ENCODE peak calls at places on chromosomes 5 and 9, in six cellular contexts. N, Z, I, A, K and Q are unnamed samples.
A peak's percentile ranks its signal among the peaks of the same experiment; 100 is the strongest.

GRCh38 chr9:78383130-78383529 is 86.2 kb downstream of the PSAT1 start:
- DNase-seq in I (no peak), N (no peak), Z (no peak), K (no peak), A (peak; percentile 34), Q (no peak)

GRCh38 chr5:159339451-159339850 is 9.2 kb upstream of the IL12B start:
- DNase-seq in Z (no peak), K (no peak), N (no peak), A (no peak), I (no peak), Q (no peak)

GRCh38 chr5:125043781-125044391 is 297.4 kb upstream of the ZNF608 start:
- DNase-seq in Z (no peak), I (peak; percentile 34), A (peak; percentile 42), K (peak; percentile 78), N (peak; percentile 73), Q (peak; percentile 85)

GRCh38 chr5:83632874-83633273 is 87.8 kb downstream of the HAPLN1 start:
- DNase-seq in I (no peak), Z (no peak), A (peak; percentile 88), N (no peak), K (no peak), Q (no peak)

GRCh38 chr9:137244486-137245449 is 3.7 kb downstream of the TUBB4B start:
- DNase-seq in N (no peak), K (no peak), I (no peak), A (no peak), Z (no peak), Q (no peak)

GRCh38 chr9:70110194-70111041 is 66.8 kb downstream of the MAMDC2 start:
- DNase-seq in A (no peak), K (no peak), I (no peak), Z (no peak), N (no peak), Q (no peak)

GRCh38 chr5:147522435-147522834 is 12.6 kb upstream of the DPYSL3 start:
- DNase-seq in I (no peak), Z (no peak), A (no peak), N (no peak), K (no peak), Q (no peak)

GRCh38 chr5:130471-131175 is 38.7 kb downstream of the PLEKHG4B start:
- DNase-seq in A (peak; percentile 47), I (no peak), N (no peak), K (no peak), Z (no peak), Q (no peak)

GRCh38 chr9:24434183-24434582 is 111.5 kb downstream of the IZUMO3 start:
- DNase-seq in Z (no peak), K (no peak), N (no peak), A (no peak), I (no peak), Q (no peak)

GRCh38 chr5:179162351-179163235 is 102.4 kb downstream of the ZNF354C start:
- DNase-seq in N (no peak), K (no peak), I (no peak), A (no peak), Z (no peak), Q (no peak)

GRCh38 chr5:127077346-127077745 is 4.0 kb upstream of the C5orf63 start:
- DNase-seq in A (no peak), Z (no peak), I (no peak), N (no peak), K (no peak), Q (no peak)

GRCh38 chr5:168270446-168270845 is 21.0 kb upstream of the WWC1 start:
- DNase-seq in A (peak; percentile 16), K (no peak), I (no peak), N (no peak), Z (no peak), Q (no peak)

GRCh38 chr9:110526426-110526825 is 53.1 kb downstream of the SVEP1 start:
- DNase-seq in K (no peak), N (no peak), Z (no peak), A (peak; percentile 96), I (no peak), Q (no peak)

GRCh38 chr9:136355616-136356557 is 7.7 kb downstream of the DNLZ start:
- DNase-seq in I (no peak), K (no peak), N (no peak), Z (no peak), A (no peak), Q (no peak)

GRCh38 chr5:72673180-72673579 is 143.3 kb upstream of the TNPO1 start:
- DNase-seq in K (no peak), N (no peak), I (no peak), Z (no peak), A (no peak), Q (no peak)

GRCh38 chr9:132762896-132763295 is 92.6 kb downstream of the GTF3C4 start:
- DNase-seq in K (no peak), A (no peak), N (no peak), I (no peak), Z (no peak), Q (peak; percentile 15)

GRCh38 chr9:77750981-77751340 is 102.8 kb upstream of the GNA14 start:
- DNase-seq in A (no peak), N (no peak), Z (no peak), I (no peak), K (no peak), Q (no peak)

GRCh38 chr9:74742176-74742575 is 145.5 kb downstream of the TRPM6 start:
- DNase-seq in A (no peak), N (no peak), K (no peak), I (no peak), Z (no peak), Q (no peak)

GRCh38 chr9:81819859-81820546 is 108.2 kb upstream of the SPATA31D4 start:
- DNase-seq in K (no peak), I (no peak), Z (no peak), A (peak; percentile 38), N (no peak), Q (no peak)

GRCh38 chr5:19099195-19099594 is 888.8 kb downstream of the CDH18 start:
- DNase-seq in A (no peak), I (no peak), Z (no peak), N (no peak), K (no peak), Q (no peak)

GRCh38 chr5:149820012-149820411 is 89.9 kb downstream of the PPARGC1B start:
- DNase-seq in Z (no peak), A (no peak), K (no peak), N (no peak), I (no peak), Q (no peak)

GRCh38 chr5:137629646-137630045 is 106.2 kb downstream of the KLHL3 start:
- DNase-seq in Z (no peak), I (peak; percentile 40), K (no peak), A (peak; percentile 71), N (no peak), Q (peak; percentile 68)

GRCh38 chr9:4620046-4620765 is 41.9 kb upstream of the PLPP6 start:
- DNase-seq in I (no peak), Z (no peak), A (no peak), K (no peak), N (no peak), Q (no peak)

GRCh38 chr9:114291886-114292590 is 30.9 kb upstream of the ORM1 start:
- DNase-seq in I (no peak), Z (peak; percentile 8), K (peak; percentile 5), N (peak; percentile 34), A (no peak), Q (peak; percentile 52)

GRCh38 chr5:142960309-142960696 is 190.1 kb downstream of the ARHGAP26 start:
- DNase-seq in Z (no peak), N (no peak), K (no peak), I (no peak), A (peak; percentile 53), Q (no peak)

GRCh38 chr5:5105531-5105930 is 34.6 kb upstream of the ADAMTS16 start:
- DNase-seq in Z (no peak), A (no peak), K (no peak), I (no peak), N (no peak), Q (no peak)

GRCh38 chr5:14728109-14728938 is 63.8 kb downstream of the OTULIN start:
- DNase-seq in K (no peak), Z (no peak), A (no peak), I (peak; percentile 77), N (no peak), Q (no peak)

GRCh38 chr5:168424506-168425298 is 61.6 kb upstream of the RARS1 start:
- DNase-seq in N (no peak), K (no peak), Z (no peak), A (peak; percentile 71), I (no peak), Q (no peak)

GRCh38 chr5:103375356-103375755 is 116.8 kb downstream of the MACIR start:
- DNase-seq in K (no peak), I (no peak), Z (no peak), N (no peak), A (peak; percentile 86), Q (no peak)
- TF ChIP-seq CTCF in K (no peak), I (no peak), Z (no peak), N (no peak), A (no peak), Q (no peak)

DNA sequence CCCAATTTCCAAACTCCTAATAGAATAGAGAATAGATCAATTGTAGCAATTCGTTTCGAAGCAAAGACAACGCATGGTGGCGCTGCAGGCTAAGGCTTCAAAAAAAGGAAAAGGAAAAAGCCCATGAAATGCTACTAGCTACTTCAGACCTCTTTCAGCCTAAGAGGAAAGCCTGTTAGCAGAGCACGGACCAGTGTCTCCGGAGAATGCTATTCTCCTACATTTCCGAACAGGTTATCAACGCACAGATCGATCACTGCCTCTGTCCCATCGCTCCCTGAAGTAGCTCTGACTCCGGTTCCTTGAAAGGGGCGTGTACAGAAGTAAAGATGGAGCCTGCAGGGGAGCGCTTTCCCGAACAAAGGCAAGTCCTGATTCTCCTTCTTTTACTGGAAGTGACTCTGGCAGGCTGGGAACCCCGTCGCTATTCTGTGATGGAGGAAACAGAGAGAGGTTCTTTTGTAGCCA is at the start of gene PCDHB15:
- DNase-seq in I (no peak), A (peak; percentile 2), Z (no peak), N (no peak), K (peak; percentile 32), Q (no peak)
- TF ChIP-seq CTCF in I (no peak), A (peak; percentile 7), Z (no peak), N (no peak), K (peak; percentile 56), Q (no peak)

DNA sequence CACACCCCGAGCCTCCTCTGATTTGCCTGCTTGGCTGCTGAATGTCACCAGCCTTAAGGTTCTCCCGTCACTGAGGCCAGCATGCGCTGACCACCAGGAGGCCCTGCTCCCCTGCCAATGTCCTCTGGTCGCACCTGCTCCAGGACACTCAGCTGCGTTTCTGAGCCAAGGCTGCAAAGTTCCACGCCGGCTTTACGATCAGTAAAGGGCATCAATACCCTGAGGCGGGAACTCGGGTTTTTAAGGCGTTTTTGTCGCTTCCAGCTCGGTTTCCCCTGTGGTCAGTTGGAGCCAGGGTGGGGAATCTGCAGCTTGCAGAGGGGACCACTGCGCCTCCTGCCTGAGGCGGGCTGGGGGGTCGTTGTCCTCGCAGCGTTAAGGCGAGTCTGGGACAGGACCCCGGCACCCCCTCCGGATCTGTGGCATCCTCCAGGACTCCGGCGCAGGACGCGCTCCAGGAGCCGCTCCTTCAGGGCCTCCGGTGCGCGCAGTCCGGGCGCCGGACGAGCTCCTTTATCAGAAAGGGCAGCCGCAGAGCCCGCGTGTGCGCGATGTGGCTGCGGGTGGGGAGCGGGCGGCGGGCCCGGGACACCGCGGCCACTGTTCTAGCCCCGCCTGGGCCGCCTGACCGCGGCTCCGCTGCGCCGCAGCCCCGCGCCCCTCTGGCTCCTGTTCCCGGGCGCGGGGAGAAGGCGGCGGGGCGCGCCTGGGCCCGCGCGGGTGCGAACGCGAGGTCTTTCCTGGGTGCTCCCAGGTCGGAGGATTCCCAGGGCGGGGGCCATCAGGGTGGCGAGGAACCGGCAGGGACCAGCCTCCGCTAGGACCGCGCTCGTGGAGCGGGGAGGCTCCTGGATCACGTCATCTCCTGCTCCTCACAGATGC is 24.2 kb upstream of the FLT4 start:
- DNase-seq in A (no peak), K (no peak), Z (no peak), I (no peak), N (no peak), Q (no peak)
- TF ChIP-seq CTCF in A (no peak), K (no peak), Z (no peak), I (no peak), N (no peak), Q (no peak)

GRCh38 chr5:171850354-171850947 is 64.8 kb downstream of the SMIM23 start:
- DNase-seq in I (no peak), Z (no peak), N (no peak), K (no peak), A (no peak), Q (no peak)
- TF ChIP-seq CTCF in I (no peak), Z (no peak), N (no peak), K (peak; percentile 32), A (peak; percentile 40), Q (no peak)